ENCODE peak calls at places on chromosomes 7 and 10, in eight cellular contexts. P, K, F, I, V, N, X and Y are unnamed samples.

GRCh38 chr10:103669243-103669929 is 175.9 kb downstream of the NEURL1 start:
- DNase-seq in P (no peak), K (peak), F (no peak), I (no peak), V (no peak), N (no peak), X (no peak), Y (no peak)

GRCh38 chr7:90401989-90402388 is 1.3 kb upstream of the CLDN12 start:
- DNase-seq in P (no peak), K (peak), F (no peak), I (no peak), V (no peak), N (no peak), X (no peak), Y (no peak)

GRCh38 chr7:142866361-142867096 is 11.7 kb downstream of the EPHB6 start:
- DNase-seq in P (no peak), K (no peak), F (no peak), I (no peak), V (no peak), N (peak), X (peak), Y (peak)

GRCh38 chr7:133207687-133208086 is 45.2 kb upstream of the EXOC4 start:
- DNase-seq in P (no peak), K (no peak), F (no peak), I (no peak), V (no peak), N (no peak), X (no peak), Y (no peak)

GRCh38 chr10:3455385-3456334 is 283.1 kb upstream of the PITRM1 start:
- DNase-seq in P (no peak), K (peak), F (no peak), I (no peak), V (no peak), N (no peak), X (no peak), Y (peak)

GRCh38 chr7:132933076-132933466 is 148.8 kb downstream of the CHCHD3 start:
- DNase-seq in P (peak), K (peak), F (no peak), I (no peak), V (no peak), N (no peak), X (no peak), Y (no peak)

GRCh38 chr7:140591178-140591902 is 49.3 kb downstream of the DENND2A start:
- DNase-seq in P (no peak), K (peak), F (no peak), I (no peak), V (no peak), N (no peak), X (no peak), Y (no peak)

GRCh38 chr10:70970830-70971229 is 82.5 kb upstream of the PCBD1 start:
- DNase-seq in P (no peak), K (peak), F (no peak), I (no peak), V (no peak), N (no peak), X (no peak), Y (no peak)

GRCh38 chr10:6049031-6049400 is 13.2 kb downstream of the IL2RA start:
- DNase-seq in P (no peak), K (no peak), F (no peak), I (no peak), V (peak), N (no peak), X (no peak), Y (peak)

GRCh38 chr7:122055072-122055471 is 89.0 kb downstream of the AASS start:
- DNase-seq in P (no peak), K (no peak), F (no peak), I (no peak), V (no peak), N (no peak), X (no peak), Y (no peak)

GRCh38 chr10:47361293-47361692 is 13.1 kb downstream of the RBP3 start:
- DNase-seq in P (no peak), K (peak), F (no peak), I (no peak), V (no peak), N (peak), X (peak), Y (peak)

GRCh38 chr7:137328389-137329120 is 15.0 kb downstream of the PTN start:
- DNase-seq in P (no peak), K (peak), F (no peak), I (no peak), V (no peak), N (no peak), X (no peak), Y (peak)

GRCh38 chr10:70656489-70656888 is 15.8 kb upstream of the ADAMTS14 start:
- DNase-seq in P (peak), K (peak), F (no peak), I (no peak), V (peak), N (no peak), X (peak), Y (peak)

GRCh38 chr10:122221958-122222357 is 49.1 kb upstream of the BTBD16 start:
- DNase-seq in P (no peak), K (no peak), F (no peak), I (no peak), V (no peak), N (no peak), X (no peak), Y (no peak)

GRCh38 chr7:2225336-2225735 is 7.4 kb downstream of the MAD1L1 start:
- DNase-seq in P (no peak), K (no peak), F (no peak), I (no peak), V (no peak), N (no peak), X (peak), Y (no peak)

GRCh38 chr7:107966701-107967100 is 36.3 kb downstream of the LAMB1 start:
- DNase-seq in P (no peak), K (peak), F (no peak), I (no peak), V (no peak), N (no peak), X (peak), Y (peak)

GRCh38 chr7:28700790-28701203 is 257.3 kb downstream of the TRIL start:
- DNase-seq in P (no peak), K (peak), F (no peak), I (no peak), V (no peak), N (no peak), X (no peak), Y (no peak)

GRCh38 chr10:98374176-98374969 is 40.6 kb downstream of the PYROXD2 start:
- DNase-seq in P (no peak), K (peak), F (no peak), I (no peak), V (no peak), N (no peak), X (peak), Y (no peak)

GRCh38 chr7:151276651-151277590 is 28.4 kb upstream of the SMARCD3 start:
- DNase-seq in P (no peak), K (peak), F (no peak), I (peak), V (peak), N (peak), X (peak), Y (peak)

GRCh38 chr7:2833087-2833910 is 10.8 kb downstream of the GNA12 start:
- DNase-seq in P (no peak), K (no peak), F (no peak), I (no peak), V (no peak), N (no peak), X (no peak), Y (no peak)

GRCh38 chr7:119935418-119936025 is 337.5 kb upstream of the KCND2 start:
- DNase-seq in P (no peak), K (peak), F (no peak), I (no peak), V (no peak), N (no peak), X (no peak), Y (no peak)

GRCh38 chr7:130118801-130119200 is 48.5 kb downstream of the KLHDC10 start:
- DNase-seq in P (no peak), K (no peak), F (no peak), I (no peak), V (no peak), N (no peak), X (no peak), Y (no peak)

GRCh38 chr7:157272351-157273207 is 64.2 kb upstream of the DNAJB6 start:
- DNase-seq in P (no peak), K (no peak), F (no peak), I (no peak), V (peak), N (no peak), X (no peak), Y (no peak)

GRCh38 chr10:27504897-27505457 is 873 bp downstream of the RAB18 start:
- DNase-seq in P (no peak), K (peak), F (no peak), I (no peak), V (no peak), N (no peak), X (no peak), Y (no peak)

GRCh38 chr7:33379891-33380525 is 250.6 kb downstream of the BBS9 start:
- DNase-seq in P (no peak), K (no peak), F (no peak), I (no peak), V (no peak), N (no peak), X (no peak), Y (no peak)

GRCh38 chr10:94093286-94093905 is 99.7 kb downstream of the PLCE1 start:
- DNase-seq in P (no peak), K (peak), F (no peak), I (no peak), V (no peak), N (no peak), X (no peak), Y (no peak)

GRCh38 chr7:98211221-98211675 is at the start of gene BHLHA15:
- DNase-seq in P (no peak), K (no peak), F (peak), I (peak), V (peak), N (no peak), X (peak), Y (no peak)

GRCh38 chr7:28135760-28136159 is 44.8 kb downstream of the JAZF1 start:
- DNase-seq in P (no peak), K (no peak), F (no peak), I (no peak), V (no peak), N (no peak), X (no peak), Y (no peak)

GRCh38 chr7:138370956-138371355 is 89.1 kb upstream of the TRIM24 start:
- DNase-seq in P (no peak), K (no peak), F (no peak), I (no peak), V (no peak), N (no peak), X (no peak), Y (no peak)

GRCh38 chr7:1510780-1511154 is 6.6 kb upstream of the INTS1 start:
- DNase-seq in P (no peak), K (no peak), F (no peak), I (no peak), V (no peak), N (no peak), X (no peak), Y (no peak)

GRCh38 chr7:84908196-84908793 is 278.6 kb downstream of the SEMA3D start:
- DNase-seq in P (no peak), K (no peak), F (no peak), I (no peak), V (no peak), N (no peak), X (no peak), Y (no peak)

GRCh38 chr7:140525741-140526140 is 46.4 kb upstream of the MKRN1 start:
- DNase-seq in P (peak), K (no peak), F (no peak), I (no peak), V (no peak), N (no peak), X (peak), Y (no peak)

GRCh38 chr10:75230600-75231038 is 5.1 kb downstream of the COMTD1 start:
- DNase-seq in P (peak), K (peak), F (peak), I (peak), V (peak), N (peak), X (peak), Y (peak)

GRCh38 chr7:20219446-20220292 is 2.5 kb upstream of the MACC1 start:
- DNase-seq in P (no peak), K (peak), F (peak), I (peak), V (peak), N (peak), X (peak), Y (peak)

GRCh38 chr10:82377608-82378007 is 502.6 kb downstream of the NRG3 start:
- DNase-seq in P (no peak), K (no peak), F (no peak), I (no peak), V (no peak), N (no peak), X (no peak), Y (no peak)

DNA sequence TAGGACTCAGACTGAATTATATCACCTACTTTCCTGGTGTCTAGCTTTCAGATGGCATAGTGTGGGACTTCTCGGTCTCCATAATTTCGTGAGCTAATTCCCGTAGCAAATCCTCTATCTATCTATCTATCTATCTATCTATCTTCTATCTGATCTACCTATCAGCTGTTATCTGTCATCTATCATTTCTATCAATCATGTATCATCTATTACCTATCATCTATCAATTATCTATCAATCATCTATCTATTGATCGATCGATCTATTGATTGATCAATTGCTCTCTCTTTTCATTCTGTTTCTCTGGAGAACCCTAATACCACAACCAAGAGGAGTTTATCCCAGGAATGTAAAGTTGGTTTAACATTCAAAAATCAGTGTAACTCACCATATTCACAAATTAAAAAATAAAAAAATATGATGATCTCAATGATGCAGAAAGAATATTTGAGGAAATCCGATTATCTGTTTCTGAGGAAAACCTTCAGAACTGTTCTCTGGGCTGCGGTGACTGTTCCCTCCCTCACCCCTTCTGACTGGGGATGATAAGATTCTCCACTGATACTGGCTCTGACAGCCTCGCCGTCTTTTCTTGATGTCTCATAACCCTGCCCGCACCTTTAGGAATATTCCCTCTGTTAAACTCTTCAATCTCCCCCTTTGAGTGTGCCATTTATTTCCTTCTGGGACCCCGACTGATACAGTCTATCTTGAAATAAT is 147.7 kb downstream of the ACTR3B start:
- DNase-seq in P (no peak), K (no peak), F (no peak), I (no peak), V (no peak), N (no peak), X (no peak), Y (no peak)
- H3K4me3 ChIP-seq in P (no peak), K (no peak), F (no peak), I (no peak), V (no peak), N (no peak), X (no peak), Y (no peak)

DNA sequence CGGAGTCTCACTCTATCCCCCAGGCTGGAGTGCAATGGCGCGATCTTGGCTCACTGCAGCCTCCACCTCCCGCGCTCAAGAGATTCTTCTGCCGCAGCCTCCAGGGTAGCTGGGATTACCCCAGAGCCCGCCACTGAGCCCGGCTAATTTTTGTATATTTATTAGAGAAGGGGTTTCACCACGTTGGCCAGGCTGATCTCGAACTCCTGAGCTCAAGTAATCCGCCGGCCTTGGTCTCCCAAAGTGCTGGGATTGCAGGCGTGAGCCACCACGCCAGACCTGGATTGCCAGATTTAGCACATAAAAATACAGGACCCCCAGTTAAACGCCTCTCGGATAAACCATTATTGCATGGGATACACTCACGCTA is 428 bp upstream of the GATAD1 start:
- DNase-seq in P (no peak), K (no peak), F (peak), I (peak), V (peak), N (no peak), X (no peak), Y (no peak)
- H3K4me3 ChIP-seq in P (no peak), K (no peak), F (peak), I (peak), V (peak), N (peak), X (no peak), Y (peak)

GRCh38 chr7:44985033-44985695 is 6.3 kb upstream of the MYO1G start:
- DNase-seq in P (no peak), K (no peak), F (no peak), I (no peak), V (no peak), N (no peak), X (no peak), Y (no peak)
- H3K4me3 ChIP-seq in P (peak), K (peak), F (peak), I (peak), V (peak), N (peak), X (peak), Y (peak)

DNA sequence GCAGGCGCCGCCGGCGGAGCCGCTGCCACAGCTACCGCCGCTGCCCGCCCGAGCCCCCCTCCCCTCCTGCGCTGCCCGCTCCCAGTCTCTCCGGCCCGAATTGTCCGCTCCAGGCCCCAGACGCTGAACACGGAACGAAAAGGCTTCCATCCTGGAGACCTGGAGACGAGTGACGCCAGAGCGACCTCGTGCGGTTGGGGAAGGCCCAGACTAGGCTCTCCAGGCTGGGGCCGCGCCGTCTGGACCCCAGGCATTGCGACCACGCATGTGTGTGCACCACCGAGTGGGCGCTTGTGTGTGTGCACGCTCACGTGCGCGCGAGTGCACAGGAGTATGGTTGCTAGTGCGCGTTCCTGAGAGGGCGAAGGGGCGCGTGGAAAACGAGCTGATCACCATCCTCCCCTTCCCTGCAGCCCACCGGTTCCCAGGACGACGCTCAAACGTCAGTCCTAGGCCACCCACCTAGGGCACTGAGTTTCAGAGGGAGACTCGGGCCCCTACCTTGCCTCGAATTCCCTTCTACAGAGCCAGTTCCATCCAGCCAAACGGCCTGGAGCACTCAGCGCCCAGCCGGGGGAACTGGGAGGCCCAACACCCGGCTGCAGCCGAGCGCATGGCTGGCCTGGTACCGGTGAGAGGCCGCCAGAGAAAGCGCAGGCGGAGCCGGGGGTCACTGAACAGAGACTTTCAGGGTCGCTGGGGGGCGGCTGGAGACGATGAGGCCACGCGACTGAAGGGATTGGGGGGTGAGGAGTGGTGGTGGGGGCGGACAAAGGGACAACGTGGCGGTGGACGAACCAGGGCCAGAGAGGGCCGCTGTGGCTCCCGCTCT is 11.6 kb downstream of the LBX1 start:
- DNase-seq in P (no peak), K (peak), F (no peak), I (no peak), V (no peak), N (no peak), X (peak), Y (no peak)
- H3K4me3 ChIP-seq in P (no peak), K (no peak), F (no peak), I (no peak), V (peak), N (no peak), X (no peak), Y (no peak)

GRCh38 chr10:80203835-80204148 is 1.5 kb downstream of the ANXA11 start:
- DNase-seq in P (no peak), K (no peak), F (no peak), I (no peak), V (no peak), N (no peak), X (no peak), Y (no peak)
- H3K4me3 ChIP-seq in P (peak), K (peak), F (peak), I (peak), V (peak), N (peak), X (peak), Y (peak)

GRCh38 chr10:124075116-124075955 is 18.1 kb downstream of the CHST15 start:
- DNase-seq in P (no peak), K (no peak), F (no peak), I (no peak), V (peak), N (no peak), X (no peak), Y (no peak)
- H3K4me3 ChIP-seq in P (no peak), K (no peak), F (no peak), I (no peak), V (no peak), N (no peak), X (no peak), Y (no peak)